ENCODE peak calls at places on chromosomes 5 and 9, in seven cellular contexts. H is HCT116, S is A549, G is IMR-90, L is K562, T is H1, E is GM12878. D is an unnamed sample.

GRCh38 chr9:117796681-117797080 is 92.5 kb downstream of the TLR4 start:
- DNase-seq in L (no peak), H (no peak), S (no peak), T (no peak), G (no peak), E (no peak), D (no peak)

GRCh38 chr5:123882305-123882704 is 370.3 kb downstream of the CSNK1G3 start:
- DNase-seq in H (no peak), L (no peak), G (no peak), E (no peak), S (no peak), T (no peak), D (no peak)

GRCh38 chr9:98235126-98235525 is 20.3 kb downstream of the TBC1D2 start:
- DNase-seq in G (peak; percentile 58), E (no peak), L (no peak), S (no peak), H (no peak), T (no peak), D (no peak)

GRCh38 chr9:113828211-113828610 is 47.9 kb upstream of the ZNF618 start:
- DNase-seq in H (no peak), S (no peak), L (no peak), T (no peak), E (no peak), G (peak; percentile 8), D (no peak)

GRCh38 chr5:55594636-55595035 is 59.9 kb upstream of the PLPP1 start:
- DNase-seq in T (no peak), E (no peak), S (no peak), G (no peak), H (no peak), L (no peak), D (no peak)

GRCh38 chr5:106094128-106094726 is 1576.5 kb downstream of the EFNA5 start:
- DNase-seq in G (peak; percentile 69), S (peak; percentile 27), H (no peak), T (no peak), L (no peak), E (peak; percentile 3), D (peak; percentile 40)

GRCh38 chr5:5332287-5332686 is 90.2 kb upstream of the ICE1 start:
- DNase-seq in S (no peak), L (no peak), E (no peak), G (no peak), T (no peak), H (no peak), D (no peak)

GRCh38 chr5:146283344-146283761 is 55.3 kb upstream of the POU4F3 start:
- DNase-seq in L (no peak), S (peak; percentile 68), T (no peak), E (no peak), G (peak; percentile 96), H (peak; percentile 86), D (no peak)

GRCh38 chr9:68505681-68506409 is 34.8 kb downstream of the TMEM252 start:
- DNase-seq in H (no peak), G (no peak), T (no peak), E (no peak), S (no peak), L (no peak), D (no peak)

GRCh38 chr5:68252678-68253520 is 37.3 kb downstream of the PIK3R1 start:
- DNase-seq in H (peak; percentile 46), T (peak; percentile 58), G (peak; percentile 78), S (peak; percentile 64), L (peak; percentile 10), E (no peak), D (peak; percentile 67)

GRCh38 chr5:1726956-1727355 is 72.7 kb downstream of the MRPL36 start:
- DNase-seq in S (no peak), T (peak; percentile 39), L (no peak), E (no peak), H (no peak), G (no peak), D (no peak)

GRCh38 chr9:93225417-93225816 is 41.5 kb downstream of the WNK2 start:
- DNase-seq in H (no peak), G (no peak), T (no peak), L (no peak), S (no peak), E (no peak), D (no peak)

GRCh38 chr5:133735346-133735745 is 123.0 kb upstream of the FSTL4 start:
- DNase-seq in H (no peak), T (peak; percentile 16), E (no peak), S (peak; percentile 36), G (peak; percentile 11), L (no peak), D (no peak)

GRCh38 chr5:15285901-15286583 is 213.9 kb upstream of the FBXL7 start:
- DNase-seq in T (no peak), L (no peak), S (no peak), E (no peak), G (peak; percentile 85), H (no peak), D (no peak)

GRCh38 chr5:77305921-77306320 is 95.4 kb downstream of the PDE8B start:
- DNase-seq in T (no peak), L (no peak), S (no peak), H (no peak), E (no peak), G (peak; percentile 57), D (no peak)

GRCh38 chr9:132702254-132702653 is 32.0 kb downstream of the GTF3C4 start:
- DNase-seq in G (no peak), T (no peak), S (peak; percentile 54), H (no peak), L (no peak), E (no peak), D (no peak)

GRCh38 chr5:124746916-124747769 is 704 bp upstream of the ZNF608 start:
- DNase-seq in S (peak; percentile 83), T (peak; percentile 71), L (no peak), H (peak; percentile 80), G (peak; percentile 94), E (peak; percentile 66), D (peak; percentile 61)

GRCh38 chr9:19404278-19405075 is 4.3 kb upstream of the ACER2 start:
- DNase-seq in E (no peak), S (no peak), H (no peak), T (no peak), G (no peak), L (no peak), D (no peak)

GRCh38 chr9:14279671-14280070 is 34.3 kb downstream of the NFIB start:
- DNase-seq in T (no peak), S (no peak), L (no peak), H (no peak), E (no peak), G (peak; percentile 38), D (no peak)

GRCh38 chr9:14277202-14277601 is 36.7 kb downstream of the NFIB start:
- DNase-seq in S (peak; percentile 24), G (peak; percentile 75), E (no peak), L (no peak), T (no peak), H (peak; percentile 7), D (no peak)

GRCh38 chr9:14277761-14278160 is 36.2 kb downstream of the NFIB start:
- DNase-seq in G (no peak), H (no peak), T (no peak), L (no peak), E (no peak), S (no peak), D (no peak)

GRCh38 chr9:14281136-14281795 is 32.7 kb downstream of the NFIB start:
- DNase-seq in E (no peak), T (no peak), G (no peak), H (no peak), L (no peak), S (no peak), D (no peak)

GRCh38 chr9:14278291-14278721 is 35.6 kb downstream of the NFIB start:
- DNase-seq in S (no peak), E (no peak), L (no peak), T (no peak), H (no peak), G (peak; percentile 82), D (no peak)
- TF ChIP-seq RAD21 in S (no peak), E (no peak), L (no peak), T (no peak), H (no peak), G (no peak), D (no peak)

DNA sequence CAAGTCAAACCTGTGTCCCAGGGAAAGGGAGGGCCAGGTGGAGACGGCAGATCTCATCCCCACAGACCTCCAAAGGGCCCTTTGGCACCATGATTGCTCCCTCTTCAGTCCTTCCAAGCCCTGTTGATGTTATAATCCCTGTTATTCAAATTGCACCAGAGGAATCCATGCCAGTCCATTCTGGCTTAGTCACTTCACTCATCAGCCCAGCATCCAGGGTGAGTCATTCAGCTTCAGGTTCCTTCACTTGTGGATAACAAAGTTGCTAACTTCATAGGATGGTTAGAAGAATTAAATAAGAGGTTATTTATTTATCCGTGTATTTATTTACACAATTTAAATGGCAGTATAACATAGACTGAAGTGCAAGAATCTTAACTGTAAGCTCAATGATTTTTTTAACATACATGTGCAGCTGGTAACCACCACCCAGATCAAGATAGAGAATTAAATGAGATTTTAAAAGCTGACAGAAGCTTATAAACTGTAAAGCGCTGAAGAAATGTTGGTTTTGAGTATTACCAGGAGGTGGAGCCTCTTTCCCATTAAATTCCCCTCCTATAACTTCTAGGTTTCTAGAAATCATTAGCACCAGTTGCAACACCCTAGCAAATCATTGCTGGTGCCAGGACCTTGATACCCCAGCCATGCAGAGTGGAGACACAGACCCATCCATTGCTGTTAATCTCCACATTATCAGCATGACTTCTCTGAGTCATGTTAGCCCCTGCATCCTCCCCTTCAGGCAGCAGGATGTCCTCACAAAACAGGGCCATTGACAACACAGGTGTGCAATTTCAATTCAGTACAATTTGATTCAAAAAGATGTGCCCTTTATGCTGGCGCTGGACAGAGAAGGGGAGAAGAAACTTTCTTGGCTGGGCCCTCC is 77.4 kb downstream of the SEC61B start:
- DNase-seq in H (no peak), S (peak; percentile 20), T (no peak), L (no peak), G (peak; percentile 83), E (no peak), D (peak; percentile 68)
- TF ChIP-seq RAD21 in H (peak; percentile 75), S (peak; percentile 46), T (peak; percentile 68), L (peak; percentile 65), G (peak; percentile 45), E (peak; percentile 61), D (peak; percentile 79)

DNA sequence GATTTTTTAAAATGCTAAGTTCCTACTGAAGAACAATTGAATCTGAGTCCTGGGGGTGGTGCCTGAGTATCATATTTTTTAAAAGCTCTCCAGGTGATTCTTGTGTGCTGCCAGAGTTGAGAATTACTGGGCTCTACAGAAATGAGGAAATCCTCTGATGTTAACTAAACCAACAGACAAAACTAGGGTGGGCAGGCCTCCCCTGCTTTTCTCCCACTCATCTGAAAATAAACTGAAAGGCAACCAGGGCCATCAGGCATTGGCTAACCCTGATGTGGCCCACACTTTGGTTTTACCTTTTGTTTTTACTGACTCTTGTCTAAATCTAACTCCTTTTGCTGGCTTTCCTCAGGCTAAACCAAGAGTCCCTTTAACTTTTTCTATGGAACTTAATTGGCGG is 13.3 kb upstream of the CTNNA1 start:
- DNase-seq in S (no peak), T (no peak), H (no peak), G (no peak), E (no peak), L (no peak), D (no peak)
- TF ChIP-seq RAD21 in S (no peak), T (no peak), H (no peak), G (no peak), E (no peak), L (no peak), D (no peak)

DNA sequence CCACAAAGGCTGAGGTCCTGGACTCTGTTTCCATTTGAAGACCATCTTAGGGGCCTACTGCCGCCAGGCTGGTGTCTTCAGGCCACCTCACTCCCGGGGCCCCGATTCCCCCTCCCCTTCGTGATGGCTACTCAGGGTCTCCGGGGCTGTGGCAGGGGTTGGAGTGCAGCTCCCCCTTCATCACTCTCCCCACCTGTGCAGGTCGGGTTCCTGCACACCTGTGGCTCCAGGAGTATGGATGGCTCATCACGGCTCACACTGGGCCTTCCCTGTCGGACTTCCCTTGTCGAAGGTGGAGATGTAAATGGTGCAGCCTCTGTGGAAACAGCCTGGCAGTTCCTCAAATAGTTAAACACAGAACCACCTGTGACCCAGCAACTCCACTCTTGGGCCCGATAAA is 11.9 kb downstream of the LCN9 start:
- DNase-seq in G (no peak), L (no peak), H (no peak), E (no peak), T (no peak), S (no peak), D (no peak)
- TF ChIP-seq RAD21 in G (no peak), L (no peak), H (no peak), E (no peak), T (no peak), S (no peak), D (no peak)